ENCODE peak calls at places on chromosomes 6 and 20, in four cellular contexts. P is OCI-LY7, X is small intestine, H is HCT116. Y is an unnamed sample.
A peak's percentile ranks its signal among the peaks of the same experiment; 100 is the strongest.

GRCh38 chr6:25963426-25964123 is 973 bp downstream of the TRIM38 start:
- DNase-seq in P (peak; percentile 28), X (peak; percentile 59), H (no peak), Y (no peak)

GRCh38 chr6:47651505-47651944 is 46.9 kb upstream of the ADGRF4 start:
- DNase-seq in P (no peak), X (no peak), H (no peak), Y (peak; percentile 72)

GRCh38 chr20:62762801-62763368 is 33.4 kb upstream of the MRGBP start:
- DNase-seq in P (no peak), X (no peak), H (no peak), Y (no peak)

GRCh38 chr20:20821496-20822260 is 109.2 kb upstream of the RALGAPA2 start:
- DNase-seq in P (no peak), X (no peak), H (no peak), Y (no peak)

GRCh38 chr6:109498049-109498448 is 15.0 kb upstream of the ZBTB24 start:
- DNase-seq in P (no peak), X (no peak), H (no peak), Y (no peak)

GRCh38 chr6:28982476-28983266 is 22.4 kb downstream of the ZNF311 start:
- DNase-seq in P (no peak), X (peak; percentile 30), H (no peak), Y (peak; percentile 27)

GRCh38 chr6:111484655-111484974 is 1.6 kb upstream of the REV3L start:
- DNase-seq in P (peak; percentile 56), X (peak; percentile 18), H (no peak), Y (no peak)

GRCh38 chr20:16040742-16041141 is 532.5 kb downstream of the KIF16B start:
- DNase-seq in P (peak; percentile 74), X (no peak), H (no peak), Y (no peak)

GRCh38 chr6:36280983-36281382 is 11.1 kb downstream of the PNPLA1 start:
- DNase-seq in P (no peak), X (no peak), H (no peak), Y (no peak)

DNA sequence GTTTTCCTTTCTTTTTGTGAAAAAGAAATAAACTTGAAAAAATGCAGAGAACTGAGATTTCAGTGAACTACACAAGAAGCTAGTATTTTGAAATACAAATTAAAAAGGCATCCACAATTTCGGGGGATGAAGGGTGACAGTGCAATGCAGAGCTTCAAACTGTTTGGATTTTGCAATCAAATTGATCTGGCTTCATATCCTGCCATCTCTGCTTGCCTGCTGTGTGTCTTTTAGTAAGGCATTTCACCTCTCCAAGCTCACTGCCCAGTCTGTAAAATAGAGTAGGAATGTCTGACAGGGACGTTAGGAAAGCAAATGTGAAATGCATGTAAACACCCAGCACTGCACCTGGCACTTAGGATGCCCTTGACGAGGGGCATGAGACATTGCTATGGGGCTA is 258.0 kb downstream of the HACE1 start:
- DNase-seq in P (no peak), X (no peak), H (no peak), Y (no peak)
- H3K4me3 ChIP-seq in P (no peak overlapping the region), X (no peak overlapping the region), H (no peak overlapping the region), Y (no peak overlapping the region)

GRCh38 chr6:9761220-9761619 is 653.7 kb downstream of the TFAP2A start:
- DNase-seq in P (no peak), X (no peak), H (no peak), Y (no peak)

GRCh38 chr6:9766240-9766915 is 648.5 kb downstream of the TFAP2A start:
- DNase-seq in P (no peak), X (no peak), H (peak; percentile 10), Y (peak; percentile 44)
- H3K4me3 ChIP-seq in P (no peak overlapping the region), X (no peak overlapping the region), H (no peak overlapping the region), Y (no peak overlapping the region)

GRCh38 chr20:53581444-53582311 is 12.0 kb downstream of the ZNF217 start:
- DNase-seq in P (peak; percentile 92), X (no peak), H (no peak), Y (peak; percentile 33)

GRCh38 chr20:53579581-53580375 is 13.9 kb downstream of the ZNF217 start:
- DNase-seq in P (peak; percentile 57), X (peak; percentile 76), H (no peak), Y (peak; percentile 62)

GRCh38 chr20:53578492-53579222 is 15.0 kb downstream of the ZNF217 start:
- DNase-seq in P (peak; percentile 93), X (peak; percentile 88), H (peak; percentile 82), Y (peak; percentile 42)

GRCh38 chr20:53579266-53579580 is 14.4 kb downstream of the ZNF217 start:
- DNase-seq in P (no peak), X (no peak), H (no peak), Y (peak; percentile 28)

GRCh38 chr20:53580376-53581111 is 13.1 kb downstream of the ZNF217 start:
- DNase-seq in P (no peak), X (no peak), H (no peak), Y (peak; percentile 32)
- H3K4me3 ChIP-seq in P (peak overlapping the region; percentile 68), X (peak overlapping the region; percentile 35), H (no peak overlapping the region), Y (peak overlapping the region; percentile 53)

GRCh38 chr6:106972500-106972899 is 2.0 kb downstream of the CD24 start:
- DNase-seq in P (peak; percentile 35), X (peak; percentile 22), H (no peak), Y (no peak)
- H3K4me3 ChIP-seq in P (peak overlapping the region; percentile 84), X (no peak overlapping the region), H (no peak overlapping the region), Y (no peak overlapping the region)

Y was measured in MG63.